ENCODE peak calls at places on chromosomes 6 and 20, in four cellular contexts. X is lung, A is heart right ventricle, C is Panc1. P is an unnamed sample.

GRCh38 chr6:11795403-11795802 is 16.8 kb upstream of the ADTRP start:
- DNase-seq in A (no peak), C (no peak), X (no peak), P (peak)

GRCh38 chr6:151239603-151240035 is at the start of gene AKAP12:
- DNase-seq in X (no peak), C (no peak), A (peak), P (peak)

GRCh38 chr6:149771925-149772324 is 22.4 kb downstream of the PCMT1 start:
- DNase-seq in C (no peak), A (no peak), X (no peak), P (no peak)

GRCh38 chr20:63215101-63216040 is 560 bp downstream of the YTHDF1 start:
- DNase-seq in A (no peak), X (no peak), C (no peak), P (peak)

GRCh38 chr6:88633782-88634181 is 329.6 kb downstream of the RNGTT start:
- DNase-seq in A (no peak), C (no peak), X (no peak), P (no peak)

GRCh38 chr6:15079288-15079817 is 166.5 kb upstream of the JARID2 start:
- DNase-seq in X (no peak), C (no peak), A (no peak), P (no peak)

GRCh38 chr6:131322121-131322520 is 186.9 kb downstream of the AKAP7 start:
- DNase-seq in C (no peak), A (no peak), X (no peak), P (no peak)

GRCh38 chr6:149438855-149439254 is 38.8 kb downstream of the SUMO4 start:
- DNase-seq in A (no peak), C (no peak), X (no peak), P (no peak)

GRCh38 chr6:17656092-17656491 is 50.6 kb downstream of the NUP153 start:
- DNase-seq in A (no peak), X (no peak), C (no peak), P (no peak)

GRCh38 chr6:74598473-74599393 is 607.1 kb downstream of the COL12A1 start:
- DNase-seq in C (peak), A (no peak), X (no peak), P (peak)

GRCh38 chr20:20480689-20481088 is 112.8 kb downstream of the INSM1 start:
- DNase-seq in A (no peak), X (no peak), C (no peak), P (peak)

GRCh38 chr6:11637266-11637665 is 99.7 kb downstream of the TMEM170B start:
- DNase-seq in X (no peak), A (no peak), C (no peak), P (no peak)

GRCh38 chr6:166449641-166450040 is 66.9 kb upstream of the MPC1 start:
- DNase-seq in X (no peak), C (no peak), A (no peak), P (no peak)

GRCh38 chr6:101918476-101918875 is 525.0 kb downstream of the GRIK2 start:
- DNase-seq in X (no peak), A (no peak), C (no peak), P (no peak)

GRCh38 chr6:170074435-170074834 is 216.4 kb downstream of the DLL1 start:
- DNase-seq in C (no peak), X (no peak), A (no peak), P (no peak)

GRCh38 chr6:158198461-158198860 is 30.3 kb downstream of the GTF2H5 start:
- DNase-seq in X (no peak), A (no peak), C (no peak), P (no peak)

GRCh38 chr6:57013501-57013900 is 33.0 kb upstream of the KIAA1586 start:
- DNase-seq in A (no peak), X (no peak), C (no peak), P (peak)

GRCh38 chr6:157269261-157269794 is 54.0 kb downstream of the TMEM242 start:
- DNase-seq in A (peak), X (peak), C (no peak), P (peak)

GRCh38 chr20:46255440-46256104 is 52.7 kb downstream of the CDH22 start:
- DNase-seq in X (peak), C (no peak), A (peak), P (peak)

GRCh38 chr6:11144393-11144829 is 32.9 kb upstream of the ERVFRD-1 start:
- DNase-seq in A (peak), C (peak), X (peak), P (peak)

GRCh38 chr6:154567695-154568220 is 57.3 kb upstream of the CNKSR3 start:
- DNase-seq in A (no peak), C (no peak), X (no peak), P (no peak)

GRCh38 chr6:107110200-107110599 is 5.1 kb downstream of the BEND3 start:
- DNase-seq in X (no peak), A (no peak), C (no peak), P (peak)

GRCh38 chr6:17542243-17542642 is 57.9 kb upstream of the FAM8A1 start:
- DNase-seq in C (no peak), A (no peak), X (no peak), P (no peak)

DNA sequence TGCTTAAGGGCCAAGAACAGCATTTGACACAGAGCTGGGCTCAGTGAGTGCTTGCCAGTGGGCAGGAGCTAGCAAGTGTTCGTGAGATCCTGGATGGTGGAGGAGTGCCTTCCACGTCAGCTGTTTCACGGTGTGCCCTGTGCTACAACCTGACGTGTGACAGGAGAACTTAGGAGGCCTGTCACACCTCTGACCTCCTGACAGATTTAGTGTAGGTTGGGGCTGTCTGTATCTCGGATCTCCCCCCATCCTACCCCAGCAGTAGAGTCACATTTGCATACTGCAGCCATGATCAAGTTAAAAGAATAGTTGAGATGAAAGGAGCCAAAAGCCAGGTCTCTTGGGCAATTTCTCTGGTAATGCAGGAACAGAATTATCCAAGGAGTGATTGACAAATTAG is 200.8 kb upstream of the CHD6 start:
- DNase-seq in A (no peak), C (no peak), X (no peak), P (no peak)
- H3K4me3 ChIP-seq in A (no peak), C (no peak), X (no peak), P (no peak)

GRCh38 chr6:69421986-69422385 is 374.8 kb downstream of the LMBRD1 start:
- DNase-seq in A (no peak), C (no peak), X (no peak), P (no peak)

GRCh38 chr6:69422474-69422873 is 374.3 kb downstream of the LMBRD1 start:
- DNase-seq in A (no peak), C (no peak), X (no peak), P (no peak)

GRCh38 chr6:69421270-69421669 is 375.5 kb downstream of the LMBRD1 start:
- DNase-seq in A (no peak), X (no peak), C (no peak), P (no peak)

DNA sequence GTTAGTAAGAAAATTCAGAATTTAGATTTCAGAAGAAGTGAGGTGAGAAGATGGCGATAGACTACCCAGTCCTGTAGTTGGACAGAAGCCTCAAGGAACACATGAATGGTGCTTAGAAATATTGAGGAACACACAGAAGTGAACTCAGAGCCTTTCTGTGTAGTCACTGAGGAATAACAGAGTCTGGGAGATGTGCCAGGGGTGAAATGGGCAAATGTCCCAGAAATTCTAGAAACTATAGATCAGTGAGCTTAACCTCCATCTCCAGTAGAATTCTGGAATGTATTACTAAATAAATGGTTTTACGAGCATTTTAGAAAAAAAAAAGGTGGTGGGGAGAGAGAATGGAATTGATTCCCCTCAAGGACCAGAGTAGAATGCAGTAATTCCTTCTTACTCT is 380.1 kb downstream of the LMBRD1 start:
- DNase-seq in X (no peak), C (no peak), A (no peak), P (no peak)
- TF ChIP-seq CTCF in X (no peak), C (no peak), A (no peak), P (no peak)

GRCh38 chr20:57263127-57263609 is 3.3 kb downstream of the BMP7 start:
- DNase-seq in X (no peak), A (no peak), C (no peak), P (no peak)
- H3K4me3 ChIP-seq in X (no peak), A (no peak), C (no peak), P (no peak)

GRCh38 chr6:39892490-39893129 is 41.7 kb downstream of the MOCS1 start:
- DNase-seq in C (peak), X (peak), A (peak), P (peak)
- TF ChIP-seq CTCF in C (peak), X (peak), A (peak), P (peak)

DNA sequence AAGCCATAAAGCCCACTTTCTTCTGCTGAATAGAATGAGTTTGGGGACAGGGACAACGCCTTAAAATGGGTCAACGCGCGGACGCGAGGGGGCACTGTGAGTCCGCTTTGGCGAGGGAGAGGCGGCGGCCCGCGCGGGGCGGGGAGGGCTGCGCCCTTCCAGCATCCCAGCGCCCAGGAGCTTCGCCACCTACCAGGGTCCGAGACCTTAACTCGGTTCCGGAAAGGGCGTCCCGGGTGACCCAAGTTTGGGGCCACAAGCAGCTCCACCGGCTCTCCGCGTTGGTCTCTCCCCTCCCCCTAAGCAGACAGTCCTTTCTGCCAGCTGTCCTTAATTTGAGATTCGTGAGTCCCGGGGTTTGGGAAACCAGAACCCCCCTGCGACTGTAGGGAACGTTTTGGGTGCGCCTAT is 1.8 kb upstream of the SAMD5 start:
- DNase-seq in C (no peak), A (peak), X (peak), P (peak)
- H3K4me3 ChIP-seq in C (peak), A (peak), X (peak), P (peak)

GRCh38 chr20:34874094-34874654 is 1.5 kb upstream of the GGT7 start:
- DNase-seq in X (peak), C (peak), A (peak), P (peak)

GRCh38 chr20:34871966-34872603 is 571 bp downstream of the GGT7 start:
- DNase-seq in X (no peak), A (no peak), C (no peak), P (no peak)

GRCh38 chr20:34871320-34871926 is 1.2 kb downstream of the GGT7 start:
- DNase-seq in X (no peak), C (no peak), A (no peak), P (no peak)

GRCh38 chr20:34873583-34874093 is 982 bp upstream of the GGT7 start:
- DNase-seq in X (no peak), A (no peak), C (no peak), P (no peak)

DNA sequence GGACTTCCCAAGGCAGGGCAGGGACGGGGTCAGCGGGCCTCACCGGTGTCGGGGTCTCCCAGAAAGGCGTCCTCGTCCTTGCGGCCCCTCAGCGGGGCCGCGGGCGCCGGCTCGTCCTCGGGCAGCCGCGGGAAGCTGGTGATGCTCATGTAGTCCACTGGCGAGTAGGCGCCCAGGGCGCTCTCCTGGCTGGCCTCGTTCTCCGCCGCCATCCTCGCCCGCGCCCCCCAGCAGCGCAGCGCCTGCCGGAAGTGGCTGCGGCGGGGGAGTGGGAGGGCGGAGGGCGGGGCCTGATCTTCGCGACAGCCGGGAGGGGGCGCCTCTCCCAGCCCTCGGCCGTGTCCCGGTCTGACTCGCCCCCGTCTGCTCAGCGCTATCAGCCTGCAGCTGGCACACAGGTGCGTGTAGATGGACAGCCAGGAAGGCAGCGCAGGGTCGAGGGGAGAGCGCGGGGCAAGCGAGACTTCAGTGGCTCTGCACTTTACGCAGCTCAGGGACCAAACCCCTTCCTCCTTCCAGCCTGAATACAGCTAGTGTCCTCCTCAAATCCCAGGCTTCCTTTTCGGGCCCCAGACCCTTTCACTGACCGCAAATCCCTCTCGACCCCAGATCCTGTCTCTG is at the start of gene GGT7:
- DNase-seq in A (peak), X (peak), C (no peak), P (peak)
- TF ChIP-seq CTCF in A (peak), X (peak), C (peak), P (peak)